ENCODE peak calls at places on chromosome 17, in four cellular contexts. I is OCI-LY7; Y is mucosa of descending colon; B is CD4-positive, CD25-positive, alpha-beta regulatory T cell. E is an unnamed sample.

GRCh38 chr17:77439382-77440013 is 298.7 kb downstream of the SEC14L1 start:
- DNase-seq in I (peak; percentile 66), Y (no peak), B (no peak), E (peak; percentile 66)

GRCh38 chr17:77901476-77901875 is 57.0 kb upstream of the TNRC6C start:
- DNase-seq in I (no peak), Y (no peak), B (no peak), E (peak; percentile 27)

GRCh38 chr17:40023590-40024292 is 8.5 kb downstream of the CSF3 start:
- DNase-seq in I (no peak), Y (peak; percentile 89), B (no peak), E (peak; percentile 85)

GRCh38 chr17:2150871-2151270 is 96.0 kb downstream of the HIC1 start:
- DNase-seq in I (no peak), Y (no peak), B (no peak), E (no peak)

GRCh38 chr17:81553616-81554181 is 1.5 kb upstream of the FAAP100 start:
- DNase-seq in I (no peak), Y (no peak), B (no peak), E (no peak)

GRCh38 chr17:39665642-39666221 is 583 bp downstream of the TCAP start:
- DNase-seq in I (no peak), Y (peak; percentile 23), B (no peak), E (no peak)

GRCh38 chr17:67156269-67157199 is 88.5 kb downstream of the HELZ start:
- DNase-seq in I (no peak), Y (no peak), B (no peak), E (no peak)

GRCh38 chr17:2101448-2102257 is 46.8 kb downstream of the HIC1 start:
- DNase-seq in I (no peak), Y (peak; percentile 97), B (peak; percentile 29), E (no peak)

GRCh38 chr17:1484060-1484535 is 8.4 kb downstream of the MYO1C start:
- DNase-seq in I (no peak), Y (peak; percentile 46), B (no peak), E (peak; percentile 69)

GRCh38 chr17:18191071-18191667 is 7.5 kb downstream of the ALKBH5 start:
- DNase-seq in I (no peak), Y (no peak), B (no peak), E (peak; percentile 67)

GRCh38 chr17:81397314-81398169 is 2.3 kb downstream of the BAHCC1 start:
- DNase-seq in I (no peak), Y (no peak), B (no peak), E (no peak)

GRCh38 chr17:2703606-2704005 is 8.0 kb downstream of the CLUH start:
- DNase-seq in I (no peak), Y (no peak), B (no peak), E (no peak)

GRCh38 chr17:48024149-48025039 is 13.2 kb downstream of the COPZ2 start:
- DNase-seq in I (no peak), Y (peak; percentile 75), B (peak; percentile 55), E (peak; percentile 88)

GRCh38 chr17:61410555-61411089 is 11.0 kb downstream of the TBX2 start:
- DNase-seq in I (peak; percentile 76), Y (peak; percentile 82), B (peak; percentile 64), E (peak; percentile 84)

GRCh38 chr17:10026786-10027046 is 121.6 kb upstream of the RCVRN start:
- DNase-seq in I (no peak), Y (no peak), B (no peak), E (no peak)

GRCh38 chr17:15952048-15952532 is 7.2 kb downstream of the ADORA2B start:
- DNase-seq in I (no peak), Y (no peak), B (no peak), E (no peak)

GRCh38 chr17:15954222-15954621 is 9.3 kb downstream of the ADORA2B start:
- DNase-seq in I (no peak), Y (no peak), B (no peak), E (no peak)

GRCh38 chr17:15947976-15948752 is 3.2 kb downstream of the ADORA2B start:
- DNase-seq in I (no peak), Y (peak; percentile 52), B (no peak), E (no peak)

GRCh38 chr17:15952916-15953865 is 8.3 kb downstream of the ADORA2B start:
- DNase-seq in I (no peak), Y (no peak), B (no peak), E (no peak)

DNA sequence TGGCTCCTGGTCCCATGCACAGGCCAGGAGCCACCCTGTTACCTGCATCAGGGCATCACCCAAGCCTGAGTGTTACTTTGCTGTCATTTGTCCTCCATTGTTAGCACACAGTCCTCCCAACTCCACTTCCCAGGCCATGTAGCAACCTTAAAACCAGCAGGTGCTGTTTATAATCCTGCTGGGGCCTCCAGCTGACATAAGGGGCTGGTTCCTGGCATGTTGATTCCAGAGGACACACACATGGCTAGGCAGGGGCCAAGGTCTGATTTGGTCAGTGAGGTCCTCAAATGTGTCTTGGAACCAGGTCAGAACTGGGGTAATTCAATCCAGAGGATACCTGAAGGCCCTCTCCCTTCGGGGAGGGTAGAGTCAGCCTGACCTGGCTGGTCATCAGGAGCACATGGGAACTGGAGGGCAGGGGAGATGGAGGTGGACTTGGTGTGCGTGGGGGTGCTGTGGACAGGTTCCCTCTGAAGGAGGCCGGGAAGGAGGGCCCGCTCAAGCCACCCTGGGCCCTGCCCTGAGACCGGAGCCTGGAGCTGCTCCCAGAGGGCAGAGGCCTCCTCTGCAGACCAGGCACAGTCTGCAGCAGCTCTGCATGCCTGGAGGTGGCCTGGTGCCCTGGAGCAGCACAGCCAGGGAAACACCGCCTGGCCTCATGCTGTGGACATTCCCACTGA is 6.6 kb downstream of the ADORA2B start:
- DNase-seq in I (no peak), Y (no peak), B (no peak), E (no peak)
- H3K4me1 ChIP-seq in I (no peaks in the 10 kb centered on the region), Y (peaks cover 22% of the 10 kb centered on the region), B (no peaks in the 10 kb centered on the region), E (no peaks in the 10 kb centered on the region)

GRCh38 chr17:50905460-50905803 is 39.3 kb upstream of the TOB1 start:
- DNase-seq in I (no peak), Y (no peak), B (no peak), E (no peak)
- H3K4me1 ChIP-seq in I (peaks cover 39% of the 10 kb centered on the region), Y (peaks cover 30% of the 10 kb centered on the region), B (peaks cover 63% of the 10 kb centered on the region), E (peaks cover 6% of the 10 kb centered on the region)

DNA sequence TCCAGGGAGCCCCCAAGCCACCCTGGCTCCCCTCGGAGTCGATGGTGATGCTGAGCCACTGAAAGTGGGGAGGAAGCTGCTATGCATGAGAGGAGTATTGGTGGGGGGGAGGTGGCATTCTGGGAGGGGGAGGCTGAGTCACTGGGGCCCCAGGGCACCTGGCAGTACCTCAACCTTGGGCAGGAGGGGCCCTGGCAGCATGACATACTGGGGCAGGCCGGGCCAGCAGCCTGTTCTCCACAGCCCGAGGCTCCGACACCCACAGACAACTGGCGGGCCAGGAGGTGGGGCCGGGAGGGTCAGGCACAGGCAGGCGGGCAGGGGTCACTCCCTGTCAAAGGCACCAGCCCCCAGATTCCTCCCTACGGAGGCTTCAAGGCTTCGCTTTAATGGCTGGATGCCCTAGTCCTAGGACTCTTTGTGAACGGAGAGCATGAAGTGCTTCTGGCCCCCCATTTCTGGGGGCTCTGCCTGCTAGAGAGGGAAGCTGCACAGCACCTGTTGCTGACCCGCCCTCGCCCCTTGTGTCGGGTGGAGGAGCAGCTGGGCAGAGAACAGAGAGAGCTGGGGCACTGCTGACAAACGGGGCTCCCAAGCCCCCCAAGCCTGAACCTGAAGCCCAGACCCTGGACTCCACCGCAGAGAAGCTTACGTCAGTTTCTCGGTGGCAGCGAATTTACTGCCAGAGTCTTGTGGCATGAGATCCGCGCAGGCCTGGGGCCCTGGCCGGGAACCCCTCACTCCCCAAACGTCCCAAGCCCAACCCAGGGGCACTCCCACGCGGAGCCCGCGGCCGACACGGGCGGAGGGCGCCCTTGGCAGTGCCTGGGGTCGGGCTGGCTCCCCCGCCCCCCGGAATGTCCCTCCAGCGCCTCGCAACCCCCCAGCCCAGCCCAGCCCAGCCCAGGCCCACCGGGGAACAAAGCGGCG is 773 bp downstream of the CASKIN2 start:
- DNase-seq in I (no peak), Y (peak; percentile 36), B (no peak), E (no peak)
- H3K4me1 ChIP-seq in I (peaks cover 31% of the 10 kb centered on the region), Y (peaks cover 35% of the 10 kb centered on the region), B (peaks cover 37% of the 10 kb centered on the region), E (peaks cover 12% of the 10 kb centered on the region)

DNA sequence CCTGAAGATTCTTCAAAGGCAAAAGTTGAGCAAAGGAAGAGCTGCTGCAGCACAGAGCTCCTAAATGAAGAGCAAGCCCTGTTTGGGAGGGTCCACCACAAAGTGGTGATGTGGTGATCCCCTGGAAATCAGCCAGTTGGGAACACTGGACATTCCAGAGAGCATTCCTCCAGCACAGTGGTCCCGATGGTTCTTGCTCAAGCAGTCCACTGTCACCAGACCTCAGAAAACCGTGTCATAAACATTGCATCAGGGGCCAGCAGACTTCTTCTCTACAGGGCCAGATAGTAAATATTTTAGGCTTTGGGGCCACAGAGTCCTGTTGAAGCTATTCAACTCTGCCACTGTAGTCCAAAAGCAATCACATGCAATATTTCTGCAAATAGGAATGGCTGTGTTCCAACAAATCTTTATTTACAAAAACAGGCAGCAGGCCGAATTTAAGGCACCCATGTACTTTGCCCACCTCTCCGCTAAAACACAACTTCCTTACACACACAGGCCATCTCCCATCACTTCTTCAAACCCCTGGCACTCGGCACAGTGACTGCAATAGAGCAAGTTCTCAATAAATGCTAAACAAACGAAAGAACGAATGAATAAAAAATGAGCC is 21.0 kb downstream of the SLC39A11 start:
- DNase-seq in I (no peak), Y (no peak), B (no peak), E (no peak)
- H3K4me1 ChIP-seq in I (no peaks in the 10 kb centered on the region), Y (no peaks in the 10 kb centered on the region), B (no peaks in the 10 kb centered on the region), E (peaks cover 2% of the 10 kb centered on the region)

GRCh38 chr17:14320734-14321475 is 20.0 kb downstream of the HS3ST3B1 start:
- DNase-seq in I (no peak), Y (no peak), B (no peak), E (no peak)
- H3K4me1 ChIP-seq in I (no peaks in the 10 kb centered on the region), Y (peaks cover 3% of the 10 kb centered on the region), B (peaks cover 91% of the 10 kb centered on the region), E (no peaks in the 10 kb centered on the region)

DNA sequence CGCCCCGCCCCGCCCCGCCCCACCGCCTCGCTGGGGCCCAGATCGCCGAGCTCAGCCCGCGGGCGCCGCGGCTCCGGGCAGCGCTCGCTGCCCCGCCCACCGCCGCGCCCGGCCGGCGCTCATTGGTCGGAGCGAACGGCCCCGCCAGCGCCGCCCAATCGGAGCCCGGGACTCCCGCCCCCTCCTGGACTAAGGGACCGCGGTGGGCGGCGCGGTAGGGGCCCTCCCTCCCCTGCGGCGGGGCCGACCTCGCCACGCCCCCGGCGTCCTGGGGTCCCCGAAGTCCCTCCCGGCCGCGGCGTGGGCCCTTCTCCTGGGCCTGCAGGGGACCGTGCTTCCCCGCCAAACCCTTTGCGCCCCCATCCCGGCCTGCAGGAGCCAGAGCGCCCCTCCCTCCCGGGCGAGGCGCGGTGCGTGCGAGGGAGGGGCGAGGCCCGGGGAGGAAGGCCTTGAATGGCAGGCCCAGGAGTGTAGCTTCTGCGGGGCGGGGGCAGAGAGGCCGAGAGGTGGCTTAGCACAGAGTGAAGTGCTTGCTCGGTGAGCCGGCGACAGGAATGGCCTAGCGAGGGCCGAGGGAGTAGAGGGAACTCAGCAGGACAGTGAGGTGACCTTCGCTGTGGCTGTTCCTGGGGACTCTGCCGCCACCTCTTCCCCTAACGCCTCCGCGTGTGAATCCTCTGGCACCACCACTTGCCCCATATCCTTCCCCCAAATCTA is at the start of gene CAMKK1:
- DNase-seq in I (peak; percentile 92), Y (peak; percentile 93), B (peak; percentile 88), E (peak; percentile 92)
- H3K4me1 ChIP-seq in I (peaks cover 52% of the 10 kb centered on the region), Y (peaks cover 48% of the 10 kb centered on the region), B (peaks cover 23% of the 10 kb centered on the region), E (peaks cover 20% of the 10 kb centered on the region)